ENCODE peak calls at places on chromosomes 5 and 9, in four cellular contexts. One of them, this sample, is unnamed.

GRCh38 chr9:7507539-7508251 is 291.9 kb downstream of the DMAC1 start:
- DNase-seq in HEK293T: no peak
- DNase-seq in K562: no peak
- DNase-seq in HepG2: no peak
- DNase-seq in this sample: no peak

GRCh38 chr9:129165198-129165597 is 12.9 kb downstream of the IER5L start:
- DNase-seq in HEK293T: no peak
- DNase-seq in K562: no peak
- DNase-seq in HepG2: no peak
- DNase-seq in this sample: no peak

GRCh38 chr5:127830157-127830556 is 127.0 kb downstream of the CCDC192 start:
- DNase-seq in HEK293T: no peak
- DNase-seq in K562: no peak
- DNase-seq in HepG2: no peak
- DNase-seq in this sample: no peak

GRCh38 chr9:30574355-30575151 is 1809.9 kb upstream of the ACO1 start:
- DNase-seq in HEK293T: no peak
- DNase-seq in K562: no peak
- DNase-seq in HepG2: no peak
- DNase-seq in this sample: peak; percentile 21

GRCh38 chr5:91224459-91224858 is 158.7 kb downstream of the ARRDC3 start:
- DNase-seq in HEK293T: no peak
- DNase-seq in K562: no peak
- DNase-seq in HepG2: no peak
- DNase-seq in this sample: no peak

GRCh38 chr5:172334196-172334595 is 50.6 kb upstream of the UBTD2 start:
- DNase-seq in HEK293T: no peak
- DNase-seq in K562: no peak
- DNase-seq in HepG2: no peak
- DNase-seq in this sample: peak; percentile 61

GRCh38 chr9:123716339-123716738 is 213.6 kb downstream of the DENND1A start:
- DNase-seq in HEK293T: no peak
- DNase-seq in K562: no peak
- DNase-seq in HepG2: no peak
- DNase-seq in this sample: no peak

GRCh38 chr5:1882337-1883119 is at the start of gene IRX4:
- DNase-seq in HEK293T: peak; percentile 49
- DNase-seq in K562: no peak
- DNase-seq in HepG2: no peak
- DNase-seq in this sample: peak; percentile 72

GRCh38 chr9:77019010-77019809 is at the start of gene FOXB2:
- DNase-seq in HEK293T: peak; percentile 25
- DNase-seq in K562: no peak
- DNase-seq in HepG2: no peak
- DNase-seq in this sample: peak; percentile 43

GRCh38 chr9:27054841-27055240 is 49.4 kb upstream of the LRRC19 start:
- DNase-seq in HEK293T: no peak
- DNase-seq in K562: no peak
- DNase-seq in HepG2: peak; percentile 50
- DNase-seq in this sample: no peak

GRCh38 chr5:88692979-88693932 is 189.7 kb downstream of the MEF2C start:
- DNase-seq in HEK293T: no peak
- DNase-seq in K562: no peak
- DNase-seq in HepG2: no peak
- DNase-seq in this sample: peak; percentile 59

GRCh38 chr9:100287186-100287585 is 65.6 kb downstream of the TEX10 start:
- DNase-seq in HEK293T: no peak
- DNase-seq in K562: no peak
- DNase-seq in HepG2: no peak
- DNase-seq in this sample: no peak

GRCh38 chr5:112419050-112419595 is at the start of gene EPB41L4A:
- DNase-seq in HEK293T: peak; percentile 42
- DNase-seq in K562: no peak
- DNase-seq in HepG2: no peak
- DNase-seq in this sample: peak; percentile 61

DNA sequence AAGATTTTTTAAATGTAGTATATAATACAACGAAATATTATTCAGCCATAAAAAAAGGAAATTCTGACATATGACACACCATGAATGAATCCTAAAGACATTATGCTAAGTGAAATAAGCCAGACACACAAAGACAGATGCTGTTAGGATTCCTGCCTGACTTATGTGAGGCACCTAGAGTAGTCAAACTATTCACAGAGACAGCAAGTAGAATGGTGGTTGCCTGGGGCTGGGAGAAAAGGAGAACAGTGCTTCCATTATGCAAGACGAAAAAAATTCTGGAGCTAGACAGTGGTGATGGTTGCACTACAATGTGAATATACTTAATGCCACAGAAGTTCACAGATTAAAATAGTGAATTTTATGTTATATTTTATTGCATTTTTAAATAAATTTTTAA is 66.8 kb downstream of the SPOCK1 start:
- DNase-seq in HEK293T: no peak
- DNase-seq in K562: no peak
- DNase-seq in HepG2: no peak
- DNase-seq in this sample: no peak
- TF ChIP-seq ELF4 in HEK293T: no peak
- TF ChIP-seq ELF4 in K562: no peak
- TF ChIP-seq ELF4 in HepG2: no peak
- TF ChIP-seq ELF4 in this sample: no peak

GRCh38 chr5:145680744-145681143 is 154.4 kb downstream of the PRELID2 start:
- DNase-seq in HEK293T: no peak
- DNase-seq in K562: no peak
- DNase-seq in HepG2: no peak
- DNase-seq in this sample: no peak

GRCh38 chr5:145678255-145678654 is 156.9 kb downstream of the PRELID2 start:
- DNase-seq in HEK293T: no peak
- DNase-seq in K562: no peak
- DNase-seq in HepG2: no peak
- DNase-seq in this sample: no peak

GRCh38 chr5:145681686-145682085 is 153.5 kb downstream of the PRELID2 start:
- DNase-seq in HEK293T: peak; percentile 62
- DNase-seq in K562: peak; percentile 73
- DNase-seq in HepG2: peak; percentile 83
- DNase-seq in this sample: peak; percentile 56

GRCh38 chr5:145681216-145681615 is 153.9 kb downstream of the PRELID2 start:
- DNase-seq in HEK293T: no peak
- DNase-seq in K562: no peak
- DNase-seq in HepG2: peak; percentile 3
- DNase-seq in this sample: no peak

GRCh38 chr5:145680169-145680568 is 155.0 kb downstream of the PRELID2 start:
- DNase-seq in HEK293T: peak; percentile 27
- DNase-seq in K562: peak; percentile 20
- DNase-seq in HepG2: no peak
- DNase-seq in this sample: peak; percentile 44
- TF ChIP-seq ELF4 in HEK293T: no peak
- TF ChIP-seq ELF4 in K562: no peak
- TF ChIP-seq ELF4 in HepG2: no peak
- TF ChIP-seq ELF4 in this sample: no peak

GRCh38 chr9:132560604-132561304 is 21.7 kb upstream of the BARHL1 start:
- DNase-seq in HEK293T: no peak
- DNase-seq in K562: no peak
- DNase-seq in HepG2: no peak
- DNase-seq in this sample: no peak
- TF ChIP-seq ELF4 in HEK293T: no peak
- TF ChIP-seq ELF4 in K562: no peak
- TF ChIP-seq ELF4 in HepG2: no peak
- TF ChIP-seq ELF4 in this sample: no peak

GRCh38 chr5:15333091-15333490 is 166.9 kb upstream of the FBXL7 start:
- DNase-seq in HEK293T: no peak
- DNase-seq in K562: no peak
- DNase-seq in HepG2: no peak
- DNase-seq in this sample: no peak

DNA sequence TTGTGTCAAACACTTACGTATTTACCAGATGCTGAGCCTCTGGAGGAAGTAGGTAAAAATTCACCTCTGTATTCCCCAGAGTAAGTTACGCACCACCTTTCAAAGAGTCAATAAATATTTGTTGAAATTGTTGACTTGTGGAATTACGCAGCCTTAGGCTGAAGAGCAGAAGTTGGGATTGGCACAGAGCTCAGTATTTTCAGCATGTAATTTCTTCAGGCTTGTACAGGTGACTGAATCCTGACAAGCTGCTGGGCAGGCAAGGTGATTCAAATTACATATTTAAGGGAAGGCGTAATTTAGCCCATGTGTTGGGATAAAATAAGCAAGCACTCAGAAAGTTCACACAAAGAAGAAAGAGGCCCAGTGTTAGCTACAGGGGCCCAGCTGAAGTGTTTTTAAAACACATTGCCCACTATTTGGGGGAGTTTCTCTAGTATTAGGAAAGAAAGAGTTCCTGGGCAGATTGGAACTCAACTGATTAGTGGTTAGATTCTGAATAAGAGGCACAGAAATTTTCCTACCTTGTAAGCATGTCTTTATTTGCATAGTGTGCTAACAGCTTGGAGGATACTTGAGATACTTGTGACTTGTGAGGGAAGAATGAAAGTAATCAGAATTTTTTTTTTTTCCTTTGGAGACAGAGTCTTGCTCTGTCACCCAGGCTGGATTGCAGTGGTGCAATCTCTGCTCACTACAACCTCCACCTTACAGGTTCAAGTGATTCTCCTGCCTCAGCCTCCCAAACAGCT is 165.3 kb upstream of the FBXL7 start:
- DNase-seq in HEK293T: no peak
- DNase-seq in K562: no peak
- DNase-seq in HepG2: no peak
- DNase-seq in this sample: no peak
- TF ChIP-seq ELF4 in HEK293T: no peak
- TF ChIP-seq ELF4 in K562: no peak
- TF ChIP-seq ELF4 in HepG2: no peak
- TF ChIP-seq ELF4 in this sample: no peak

GRCh38 chr9:134984372-134985240 is 66.9 kb upstream of the FCN1 start:
- DNase-seq in HEK293T: no peak
- DNase-seq in K562: no peak
- DNase-seq in HepG2: no peak
- DNase-seq in this sample: no peak
- TF ChIP-seq ELF4 in HEK293T: no peak
- TF ChIP-seq ELF4 in K562: no peak
- TF ChIP-seq ELF4 in HepG2: no peak
- TF ChIP-seq ELF4 in this sample: no peak

GRCh38 chr5:6590581-6590980 is 42.3 kb downstream of the NSUN2 start:
- DNase-seq in HEK293T: no peak
- DNase-seq in K562: no peak
- DNase-seq in HepG2: no peak
- DNase-seq in this sample: no peak
- TF ChIP-seq ELF4 in HEK293T: no peak
- TF ChIP-seq ELF4 in K562: no peak
- TF ChIP-seq ELF4 in HepG2: no peak
- TF ChIP-seq ELF4 in this sample: no peak

GRCh38 chr5:95087819-95088317 is 197.0 kb downstream of the MCTP1 start:
- DNase-seq in HEK293T: no peak
- DNase-seq in K562: no peak
- DNase-seq in HepG2: no peak
- DNase-seq in this sample: no peak
- TF ChIP-seq ELF4 in HEK293T: no peak
- TF ChIP-seq ELF4 in K562: no peak
- TF ChIP-seq ELF4 in HepG2: no peak
- TF ChIP-seq ELF4 in this sample: no peak

This sample was measured in WTC11.